ENCODE peak calls at places on chromosomes 16 and 17, in six cellular contexts. C, G, T, V, L and E are unnamed samples. For H4K20me1, the result is how much of the 10 kb centered on the place peaks cover.

GRCh38 chr16:26598061-26598460 is 468.7 kb upstream of the C16orf82 start:
- DNase-seq in C (no peak), G (peak), T (no peak), V (peak), L (no peak), E (no peak)

GRCh38 chr17:78337244-78338109 is 22.4 kb downstream of the SOCS3 start:
- DNase-seq in C (no peak), G (no peak), T (no peak), V (peak), L (no peak), E (peak)

GRCh38 chr17:81911277-81911961 is at the start of gene PCYT2:
- DNase-seq in C (peak), G (peak), T (peak), V (peak), L (peak), E (peak)

GRCh38 chr17:78484300-78485159 is 92.7 kb downstream of the DNAH17 start:
- DNase-seq in C (no peak), G (peak), T (peak), V (no peak), L (no peak), E (peak)

GRCh38 chr17:44122825-44123355 is 551 bp downstream of the HDAC5 start:
- DNase-seq in C (no peak), G (no peak), T (no peak), V (no peak), L (no peak), E (no peak)

GRCh38 chr16:74596586-74596985 is 10.3 kb downstream of the GLG1 start:
- DNase-seq in C (no peak), G (no peak), T (no peak), V (no peak), L (no peak), E (no peak)

GRCh38 chr17:82892869-82893565 is 53.2 kb upstream of the ZNF750 start:
- DNase-seq in C (no peak), G (no peak), T (no peak), V (no peak), L (no peak), E (no peak)

GRCh38 chr17:45046536-45047125 is 4.8 kb downstream of the DCAKD start:
- DNase-seq in C (no peak), G (no peak), T (no peak), V (peak), L (no peak), E (peak)

GRCh38 chr16:56667581-56668571 is at the start of gene MT1G:
- DNase-seq in C (peak), G (no peak), T (no peak), V (no peak), L (no peak), E (peak)

GRCh38 chr17:63446218-63446980 is at the start of gene CYB561:
- DNase-seq in C (peak), G (peak), T (peak), V (peak), L (peak), E (peak)

GRCh38 chr17:6708357-6708961 is 4.7 kb downstream of the SLC13A5 start:
- DNase-seq in C (no peak), G (no peak), T (no peak), V (no peak), L (no peak), E (no peak)

GRCh38 chr16:74700206-74701040 is at the start of gene MLKL:
- DNase-seq in C (peak), G (peak), T (peak), V (peak), L (peak), E (peak)

GRCh38 chr16:75433732-75434413 is 570 bp upstream of the CFDP1 start:
- DNase-seq in C (peak), G (no peak), T (peak), V (peak), L (peak), E (peak)

GRCh38 chr17:80791758-80792284 is 199.8 kb upstream of the CHMP6 start:
- DNase-seq in C (no peak), G (peak), T (no peak), V (peak), L (no peak), E (peak)

GRCh38 chr17:59373879-59374495 is 42.5 kb downstream of the YPEL2 start:
- DNase-seq in C (no peak), G (no peak), T (no peak), V (no peak), L (no peak), E (peak)

GRCh38 chr17:64240261-64240740 is 22.8 kb downstream of the TEX2 start:
- DNase-seq in C (peak), G (no peak), T (peak), V (no peak), L (no peak), E (no peak)

GRCh38 chr17:50058296-50058945 is 2.5 kb downstream of the ITGA3 start:
- DNase-seq in C (no peak), G (no peak), T (no peak), V (no peak), L (no peak), E (no peak)

GRCh38 chr16:57062329-57062728 is 30.1 kb upstream of the CPNE2 start:
- DNase-seq in C (peak), G (no peak), T (no peak), V (no peak), L (no peak), E (no peak)

GRCh38 chr16:11036040-11036439 is 91.7 kb downstream of the CLEC16A start:
- DNase-seq in C (no peak), G (no peak), T (peak), V (no peak), L (no peak), E (no peak)

GRCh38 chr17:60138769-60139437 is 10.9 kb upstream of the CA4 start:
- DNase-seq in C (no peak), G (no peak), T (no peak), V (no peak), L (no peak), E (no peak)

GRCh38 chr16:48499822-48500440 is 110.0 kb downstream of the N4BP1 start:
- DNase-seq in C (peak), G (no peak), T (no peak), V (peak), L (no peak), E (peak)

GRCh38 chr17:35083071-35083470 is 19.6 kb upstream of the RFFL start:
- DNase-seq in C (no peak), G (no peak), T (no peak), V (no peak), L (no peak), E (no peak)

GRCh38 chr16:53921042-53921441 is 217.1 kb downstream of the FTO start:
- DNase-seq in C (no peak), G (no peak), T (peak), V (no peak), L (no peak), E (no peak)

GRCh38 chr17:21239680-21240374 is 13.4 kb downstream of the NATD1 start:
- DNase-seq in C (peak), G (no peak), T (peak), V (peak), L (peak), E (peak)

GRCh38 chr17:954431-955164 is 25.0 kb downstream of the NXN start:
- DNase-seq in C (no peak), G (no peak), T (no peak), V (no peak), L (no peak), E (no peak)

GRCh38 chr17:42521666-42522262 is 14.3 kb upstream of the NAGLU start:
- DNase-seq in C (no peak), G (no peak), T (no peak), V (no peak), L (no peak), E (peak)

GRCh38 chr16:22681551-22681880 is 132.4 kb upstream of the HS3ST2 start:
- DNase-seq in C (no peak), G (no peak), T (no peak), V (no peak), L (no peak), E (no peak)

GRCh38 chr17:45371414-45372324 is 54.8 kb upstream of the MAP3K14 start:
- DNase-seq in C (peak), G (peak), T (peak), V (peak), L (no peak), E (peak)

GRCh38 chr17:81065500-81065899 is 30.5 kb downstream of the BAIAP2 start:
- DNase-seq in C (no peak), G (no peak), T (no peak), V (no peak), L (no peak), E (no peak)

GRCh38 chr16:68074850-68075249 is 10.3 kb upstream of the NFATC3 start:
- DNase-seq in C (no peak), G (no peak), T (no peak), V (no peak), L (peak), E (no peak)

GRCh38 chr17:75623386-75623785 is 9.8 kb upstream of the SMIM5 start:
- DNase-seq in C (no peak), G (no peak), T (no peak), V (no peak), L (no peak), E (no peak)

GRCh38 chr17:75625813-75626486 is 7.3 kb upstream of the SMIM5 start:
- DNase-seq in C (peak), G (no peak), T (peak), V (peak), L (peak), E (peak)

GRCh38 chr17:75626496-75627038 is 6.7 kb upstream of the SMIM5 start:
- DNase-seq in C (peak), G (no peak), T (no peak), V (no peak), L (no peak), E (no peak)

GRCh38 chr17:75624021-75624420 is 9.2 kb upstream of the SMIM5 start:
- DNase-seq in C (no peak), G (no peak), T (no peak), V (no peak), L (no peak), E (no peak)

DNA sequence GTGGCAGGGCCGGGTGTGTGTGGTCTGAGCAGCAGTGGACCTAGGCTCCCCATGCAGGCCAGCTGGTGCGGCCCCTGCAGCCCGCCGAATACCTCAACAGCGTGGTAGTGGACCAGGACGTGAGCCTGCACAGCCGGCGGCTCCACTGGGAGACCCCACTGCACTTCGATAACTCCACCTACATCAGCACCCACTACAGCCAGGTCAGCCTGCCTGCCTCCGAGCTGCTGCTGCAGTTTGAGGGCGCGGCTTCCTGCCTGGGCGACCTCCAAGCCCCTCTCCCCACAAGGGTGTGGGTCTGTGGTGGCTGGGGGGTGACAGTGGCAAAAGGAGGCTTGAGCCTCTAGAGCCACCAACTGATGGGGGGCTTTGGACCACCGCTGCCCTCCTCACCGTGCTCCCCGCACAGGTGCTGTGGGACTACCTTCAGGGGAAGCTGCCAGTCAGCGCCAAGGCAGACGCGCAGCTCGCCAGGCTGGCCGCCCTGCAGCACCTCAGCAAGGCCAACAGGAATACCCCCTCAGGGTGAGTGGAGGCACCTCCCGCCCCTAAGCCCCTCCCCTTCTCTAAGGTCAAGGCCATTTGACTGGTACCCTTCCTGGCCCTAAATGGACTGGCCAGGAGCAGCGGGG is 8.4 kb upstream of the SMIM5 start:
- DNase-seq in C (no peak), G (no peak), T (no peak), V (no peak), L (no peak), E (no peak)
- H3K9ac ChIP-seq in C (no peak), G (no peak), T (no peak), V (no peak), L (no peak), E (no peak)

DNA sequence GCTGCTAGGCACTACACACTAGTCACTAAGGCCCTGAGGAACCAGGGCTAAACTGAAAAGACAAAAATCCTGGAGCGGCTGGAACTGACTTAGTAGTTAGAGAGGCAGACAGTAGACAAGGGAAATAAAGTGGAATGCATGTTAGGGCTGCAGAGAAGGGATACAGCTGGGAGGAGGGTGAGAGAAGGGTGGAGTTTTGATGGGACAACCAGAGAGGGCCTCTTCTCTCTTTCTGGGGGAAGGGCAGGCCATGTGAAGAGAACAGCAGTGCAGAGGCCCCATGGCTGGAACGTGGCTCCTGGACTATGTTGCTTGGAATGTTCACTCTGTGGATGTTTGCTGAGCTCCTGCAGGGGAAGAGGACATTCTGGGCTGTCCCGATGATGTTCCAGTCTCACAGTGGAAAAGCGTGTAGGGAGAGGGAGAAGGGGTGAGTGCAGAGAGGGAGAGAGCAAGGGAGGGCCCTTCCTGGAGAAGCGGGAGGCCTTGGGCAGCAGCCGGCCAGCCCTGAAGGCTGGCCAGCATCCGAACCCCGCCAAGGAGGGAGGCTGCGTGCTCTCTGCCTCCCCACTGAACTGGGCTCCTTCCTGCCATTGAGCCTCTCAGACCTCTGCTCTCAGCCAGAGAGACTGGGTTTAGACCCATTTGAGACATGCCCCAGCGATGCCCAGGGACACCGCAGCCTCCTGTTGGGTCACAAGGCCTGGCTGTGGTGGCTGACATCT is 33.1 kb upstream of the GSE1 start:
- DNase-seq in C (no peak), G (no peak), T (no peak), V (no peak), L (no peak), E (no peak)
- TF ChIP-seq EZH2phosphoT487 in C (no peak), G (no peak), T (no peak), V (no peak), L (no peak), E (no peak)

GRCh38 chr17:2911755-2912111 is 115.5 kb downstream of the RAP1GAP2 start:
- DNase-seq in C (no peak), G (no peak), T (no peak), V (no peak), L (no peak), E (no peak)

GRCh38 chr17:2909164-2909852 is 113.1 kb downstream of the RAP1GAP2 start:
- DNase-seq in C (peak), G (no peak), T (no peak), V (no peak), L (no peak), E (no peak)

GRCh38 chr17:2909853-2910234 is 113.6 kb downstream of the RAP1GAP2 start:
- DNase-seq in C (no peak), G (no peak), T (no peak), V (no peak), L (no peak), E (no peak)

GRCh38 chr17:2911035-2911754 is 115.0 kb downstream of the RAP1GAP2 start:
- DNase-seq in C (peak), G (no peak), T (no peak), V (no peak), L (no peak), E (no peak)

DNA sequence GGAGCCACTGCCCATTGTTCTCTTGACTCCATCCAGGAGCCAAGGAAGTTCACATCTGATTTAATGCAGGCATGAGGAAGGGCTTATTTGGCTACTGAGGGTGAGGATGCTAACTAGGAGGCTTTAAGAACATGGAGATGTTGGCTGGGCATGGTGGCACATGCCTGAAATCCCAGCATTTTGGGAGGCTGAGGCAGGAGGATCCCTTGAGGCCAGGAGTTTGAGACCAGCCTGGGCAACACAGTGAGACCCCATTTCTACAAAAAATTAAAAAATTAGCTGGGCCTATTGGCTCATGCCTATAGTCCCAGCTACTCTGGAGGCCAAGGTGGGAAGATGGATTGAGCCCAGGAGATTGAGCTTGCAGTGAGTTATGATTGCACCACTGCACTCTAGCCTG is 116.5 kb downstream of the RAP1GAP2 start:
- DNase-seq in C (no peak), G (no peak), T (no peak), V (no peak), L (no peak), E (no peak)
- H4K20me1 ChIP-seq in C (under half), G (under half), T (under half), V (under half), L (under half), E (under half)

GRCh38 chr17:57288034-57288752 is 31.9 kb downstream of the MSI2 start:
- DNase-seq in C (no peak), G (no peak), T (no peak), V (no peak), L (no peak), E (peak)

GRCh38 chr17:57290955-57291354 is 34.6 kb downstream of the MSI2 start:
- DNase-seq in C (no peak), G (no peak), T (no peak), V (no peak), L (no peak), E (no peak)

GRCh38 chr17:57289130-57289529 is 32.8 kb downstream of the MSI2 start:
- DNase-seq in C (no peak), G (no peak), T (no peak), V (no peak), L (no peak), E (peak)

GRCh38 chr17:57288753-57289121 is 32.4 kb downstream of the MSI2 start:
- DNase-seq in C (no peak), G (no peak), T (no peak), V (no peak), L (no peak), E (peak)

DNA sequence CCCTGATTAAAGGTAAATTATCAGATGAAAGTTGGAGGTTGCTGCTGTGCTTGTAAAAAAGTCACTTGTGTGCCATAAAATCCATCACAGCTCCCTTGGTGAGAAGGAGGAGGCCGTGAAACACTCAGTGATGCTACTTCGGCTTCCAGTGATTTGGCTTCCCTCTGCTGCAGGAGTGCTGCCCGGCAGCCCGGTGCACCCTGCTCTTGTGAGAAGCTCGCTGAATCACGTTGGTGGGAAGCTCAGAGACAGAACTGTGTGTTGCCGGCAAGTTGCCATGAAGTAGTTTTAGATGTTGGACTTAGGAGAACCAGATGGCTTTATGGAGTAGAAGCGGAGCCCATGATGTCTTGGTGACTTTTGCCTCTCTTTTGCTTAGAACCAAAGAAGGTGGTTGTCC is 33.3 kb downstream of the MSI2 start:
- DNase-seq in C (no peak), G (no peak), T (no peak), V (no peak), L (no peak), E (peak)
- H3K9ac ChIP-seq in C (no peak), G (no peak), T (no peak), V (no peak), L (no peak), E (no peak)